ENCODE peak calls at places on chromosomes 12 and 14, in six cellular contexts. U is esophagus squamous epithelium, K is tibial artery, Q is right cardiac atrium, L is iris pigment epithelial cell, Z is T follicular helper cell. S is an unnamed sample.

GRCh38 chr14:69636051-69636639 is 24.7 kb downstream of the SUSD6 start:
- DNase-seq in U (no peak), K (no peak), Q (no peak), L (no peak), Z (no peak), S (no peak)

GRCh38 chr14:54786191-54786755 is 116.4 kb downstream of the GCH1 start:
- DNase-seq in U (no peak), K (no peak), Q (no peak), L (no peak), Z (no peak), S (no peak)

GRCh38 chr12:4591180-4591687 is 29.2 kb downstream of the DYRK4 start:
- DNase-seq in U (no peak), K (no peak), Q (no peak), L (no peak), Z (no peak), S (no peak)

GRCh38 chr14:51846631-51847488 is 13.6 kb upstream of the GNG2 start:
- DNase-seq in U (peak), K (peak), Q (peak), L (peak), Z (peak), S (no peak)

GRCh38 chr12:52235001-52235760 is 2.1 kb downstream of the KRT7 start:
- DNase-seq in U (no peak), K (no peak), Q (no peak), L (no peak), Z (no peak), S (no peak)

GRCh38 chr12:100651108-100651507 is 77.6 kb downstream of the GAS2L3 start:
- DNase-seq in U (no peak), K (no peak), Q (no peak), L (no peak), Z (no peak), S (no peak)

GRCh38 chr12:106032141-106032925 is 106.4 kb downstream of the NUAK1 start:
- DNase-seq in U (no peak), K (no peak), Q (no peak), L (no peak), Z (no peak), S (no peak)

GRCh38 chr12:124040737-124041136 is 67.7 kb downstream of the ZNF664 start:
- DNase-seq in U (no peak), K (no peak), Q (no peak), L (no peak), Z (no peak), S (no peak)

GRCh38 chr12:112107728-112108447 is 695 bp downstream of the NAA25 start:
- DNase-seq in U (no peak), K (no peak), Q (peak), L (no peak), Z (no peak), S (peak)

GRCh38 chr14:94571395-94571794 is 9.8 kb upstream of the SERPINA5 start:
- DNase-seq in U (no peak), K (no peak), Q (peak), L (peak), Z (no peak), S (no peak)

GRCh38 chr14:56087824-56088571 is 30.2 kb upstream of the PELI2 start:
- DNase-seq in U (no peak), K (no peak), Q (no peak), L (no peak), Z (no peak), S (no peak)

GRCh38 chr14:100147181-100147631 is 12.2 kb downstream of the DEGS2 start:
- DNase-seq in U (no peak), K (no peak), Q (peak), L (no peak), Z (peak), S (no peak)

GRCh38 chr14:89078021-89078676 is 253.7 kb downstream of the TTC8 start:
- DNase-seq in U (no peak), K (no peak), Q (no peak), L (no peak), Z (no peak), S (no peak)

GRCh38 chr14:105448706-105449111 is 25.9 kb upstream of the CRIP2 start:
- DNase-seq in U (no peak), K (peak), Q (peak), L (peak), Z (peak), S (peak)

GRCh38 chr14:103538291-103539055 is 9.5 kb downstream of the TRMT61A start:
- DNase-seq in U (no peak), K (no peak), Q (peak), L (no peak), Z (no peak), S (no peak)

GRCh38 chr14:100129161-100129589 is 30.3 kb downstream of the DEGS2 start:
- DNase-seq in U (no peak), K (no peak), Q (no peak), L (no peak), Z (no peak), S (no peak)

GRCh38 chr14:103845327-103845726 is 2.0 kb downstream of the PPP1R13B start:
- DNase-seq in U (no peak), K (no peak), Q (no peak), L (no peak), Z (no peak), S (no peak)

GRCh38 chr12:44223736-44224135 is 387.9 kb downstream of the TMEM117 start:
- DNase-seq in U (no peak), K (no peak), Q (no peak), L (no peak), Z (no peak), S (no peak)

GRCh38 chr14:24978862-24979724 is 70.9 kb downstream of the STXBP6 start:
- DNase-seq in U (no peak), K (no peak), Q (no peak), L (peak), Z (no peak), S (no peak)

GRCh38 chr12:56256326-56256960 is 1.7 kb downstream of the ANKRD52 start:
- DNase-seq in U (no peak), K (no peak), Q (no peak), L (peak), Z (no peak), S (peak)

GRCh38 chr12:40158592-40159111 is 52.8 kb upstream of the SLC2A13 start:
- DNase-seq in U (no peak), K (peak), Q (no peak), L (peak), Z (no peak), S (no peak)

GRCh38 chr12:120791669-120792176 is 66.1 kb downstream of the ACADS start:
- DNase-seq in U (no peak), K (no peak), Q (no peak), L (no peak), Z (no peak), S (no peak)

GRCh38 chr14:104222396-104223036 is 84.1 kb downstream of the KIF26A start:
- DNase-seq in U (no peak), K (no peak), Q (peak), L (no peak), Z (no peak), S (no peak)

S was measured in K562.